ENCODE peak calls at places on chromosomes 11 and 22, in four cellular contexts. B, A, K and X are unnamed samples.
A peak's percentile ranks its signal among the peaks of the same experiment; 100 is the strongest.

GRCh38 chr11:13384837-13385417 is 78.1 kb downstream of the BTBD10 start:
- DNase-seq in B (peak; percentile 23), A (peak; percentile 25), K (peak; percentile 3), X (peak; percentile 46)

GRCh38 chr11:66178183-66178582 is 90.3 kb upstream of the RAB1B start:
- DNase-seq in K (no peak), A (no peak), B (no peak), X (no peak)

GRCh38 chr22:46661221-46661851 is 41.1 kb downstream of the GRAMD4 start:
- DNase-seq in A (no peak), B (no peak), K (no peak), X (peak; percentile 64)

GRCh38 chr11:57379732-57380131 is 1.2 kb downstream of the PRG3 start:
- DNase-seq in A (no peak), B (peak; percentile 68), K (no peak), X (no peak)

GRCh38 chr22:38124236-38124974 is 13.9 kb upstream of the BAIAP2L2 start:
- DNase-seq in B (no peak), K (no peak), A (no peak), X (no peak)

GRCh38 chr11:128521697-128522062 is 65.7 kb downstream of the ETS1 start:
- DNase-seq in K (no peak), A (no peak), B (no peak), X (no peak)

GRCh38 chr11:118635237-118635591 is 27.8 kb downstream of the PHLDB1 start:
- DNase-seq in K (no peak), B (no peak), A (no peak), X (no peak)

GRCh38 chr11:63508009-63508408 is 2.1 kb downstream of the LGALS12 start:
- DNase-seq in K (no peak), A (peak; percentile 64), B (peak; percentile 48), X (peak; percentile 54)

GRCh38 chr22:38138961-38139360 is 28.5 kb upstream of the BAIAP2L2 start:
- DNase-seq in B (no peak), A (no peak), K (no peak), X (no peak)

GRCh38 chr11:68989936-68990606 is 9.3 kb upstream of the MRGPRD start:
- DNase-seq in B (no peak), A (no peak), K (no peak), X (no peak)

GRCh38 chr11:130858215-130858614 is 58.1 kb downstream of the SNX19 start:
- DNase-seq in A (no peak), K (no peak), B (peak; percentile 79), X (no peak)

GRCh38 chr11:134124660-134125451 is 56.0 kb downstream of the JAM3 start:
- DNase-seq in B (no peak), A (no peak), K (no peak), X (no peak)

GRCh38 chr11:103338621-103339484 is 229.6 kb downstream of the DYNC2H1 start:
- DNase-seq in K (no peak), B (no peak), A (no peak), X (peak; percentile 9)

GRCh38 chr11:16783321-16783801 is 44.9 kb downstream of the C11orf58 start:
- DNase-seq in B (no peak), K (no peak), A (no peak), X (no peak)

GRCh38 chr11:108584973-108585372 is 8.6 kb downstream of the EXPH5 start:
- DNase-seq in A (no peak), K (no peak), B (no peak), X (no peak)

GRCh38 chr11:95647355-95647754 is 142.2 kb downstream of the FAM76B start:
- DNase-seq in K (no peak), A (no peak), B (no peak), X (no peak)

GRCh38 chr11:95764267-95764898 is 25.2 kb downstream of the FAM76B start:
- DNase-seq in B (peak; percentile 58), K (no peak), A (peak; percentile 47), X (peak; percentile 13)

GRCh38 chr22:23401111-23401909 is 178.8 kb downstream of the IGLL1 start:
- DNase-seq in A (no peak), B (peak; percentile 11), K (no peak), X (no peak)

GRCh38 chr11:64304032-64304315 is 1.4 kb upstream of the ESRRA start:
- DNase-seq in B (no peak), K (no peak), A (no peak), X (no peak)

GRCh38 chr11:124748481-124749338 is 3.3 kb downstream of the VSIG2 start:
- DNase-seq in B (no peak), K (no peak), A (no peak), X (no peak)

GRCh38 chr11:16086229-16086628 is 270.1 kb downstream of the SOX6 start:
- DNase-seq in K (no peak), B (no peak), A (no peak), X (no peak)

GRCh38 chr22:45424241-45424731 is 10.8 kb downstream of the RIBC2 start:
- DNase-seq in A (no peak), K (no peak), B (no peak), X (no peak)

GRCh38 chr11:46308632-46309419 is 31.4 kb downstream of the CREB3L1 start:
- DNase-seq in K (no peak), A (peak; percentile 39), B (peak; percentile 83), X (peak; percentile 91)

GRCh38 chr11:120750647-120751419 is 239.3 kb downstream of the GRIK4 start:
- DNase-seq in K (no peak), B (no peak), A (no peak), X (no peak)

GRCh38 chr11:71207996-71208774 is 44.2 kb downstream of the SHANK2 start:
- DNase-seq in A (no peak), B (no peak), K (no peak), X (no peak)

DNA sequence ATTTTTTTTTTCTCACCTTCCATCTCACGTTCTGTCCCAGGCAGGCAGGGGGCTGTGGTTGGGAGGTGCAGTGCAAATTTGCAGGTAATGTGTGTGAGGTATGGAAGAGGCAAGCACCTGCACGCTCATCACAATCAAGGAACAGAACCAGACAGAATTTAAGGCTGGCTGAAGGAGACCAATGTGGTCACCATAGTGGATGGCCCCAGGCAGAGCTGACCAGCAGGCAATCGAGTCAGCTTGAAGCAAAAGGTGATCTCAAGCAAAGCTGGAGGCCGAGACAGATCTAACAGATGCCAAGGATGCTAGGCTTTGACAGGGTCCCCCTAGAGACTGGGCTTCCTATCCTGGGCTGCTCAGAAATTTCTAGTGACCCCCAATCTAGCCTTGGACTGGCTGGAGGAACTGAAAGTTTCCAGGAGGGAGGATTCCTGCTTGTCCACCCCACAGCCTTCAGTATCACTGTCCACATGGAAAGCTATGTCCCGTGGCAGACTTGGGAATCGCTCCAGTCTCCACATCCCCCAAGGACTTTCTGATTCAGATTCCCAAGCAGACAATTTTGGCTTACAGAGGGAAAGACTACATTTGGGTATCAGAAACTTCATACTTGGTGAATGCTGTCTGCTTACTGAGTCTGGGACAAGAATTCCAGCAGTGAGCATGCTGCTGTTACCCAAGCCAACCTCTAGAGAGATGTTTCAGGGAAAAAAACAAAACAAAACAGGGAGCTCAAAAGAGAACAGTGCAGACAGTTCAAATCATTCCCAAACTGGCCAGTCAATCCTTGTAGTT is 9.0 kb upstream of the MICAL3 start:
- DNase-seq in A (no peak), K (no peak), B (no peak), X (no peak)
- TF ChIP-seq RAD21 in A (no peak), K (no peak), B (no peak), X (no peak)

DNA sequence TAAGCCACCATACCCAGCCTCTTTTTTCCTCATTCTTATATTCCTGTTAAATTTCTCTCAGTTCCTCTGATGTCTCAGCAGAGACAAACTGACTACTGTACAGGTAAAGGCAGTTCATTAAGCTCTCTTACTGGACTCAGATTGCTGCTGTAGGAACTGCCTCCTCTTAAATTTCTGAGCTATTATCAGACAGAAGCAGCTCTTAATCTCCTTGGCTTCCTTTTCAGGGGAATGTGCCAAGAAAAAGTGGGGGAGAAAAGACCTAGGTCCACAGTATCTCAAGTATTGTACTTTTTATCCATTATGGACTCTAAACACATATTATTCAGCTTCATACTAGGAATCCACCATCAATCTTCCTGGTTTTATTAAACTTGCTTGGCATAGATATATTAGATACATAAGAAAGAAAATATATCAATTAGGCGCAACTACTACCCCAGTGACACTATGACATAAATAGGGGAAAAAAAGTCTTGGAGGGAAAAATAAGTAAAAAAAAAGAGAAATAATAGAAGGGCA is 26.1 kb downstream of the MRTFA start:
- DNase-seq in A (no peak), B (no peak), K (no peak), X (no peak)
- TF ChIP-seq MYC in A (no peak), B (no peak), K (no peak), X (no peak)

DNA sequence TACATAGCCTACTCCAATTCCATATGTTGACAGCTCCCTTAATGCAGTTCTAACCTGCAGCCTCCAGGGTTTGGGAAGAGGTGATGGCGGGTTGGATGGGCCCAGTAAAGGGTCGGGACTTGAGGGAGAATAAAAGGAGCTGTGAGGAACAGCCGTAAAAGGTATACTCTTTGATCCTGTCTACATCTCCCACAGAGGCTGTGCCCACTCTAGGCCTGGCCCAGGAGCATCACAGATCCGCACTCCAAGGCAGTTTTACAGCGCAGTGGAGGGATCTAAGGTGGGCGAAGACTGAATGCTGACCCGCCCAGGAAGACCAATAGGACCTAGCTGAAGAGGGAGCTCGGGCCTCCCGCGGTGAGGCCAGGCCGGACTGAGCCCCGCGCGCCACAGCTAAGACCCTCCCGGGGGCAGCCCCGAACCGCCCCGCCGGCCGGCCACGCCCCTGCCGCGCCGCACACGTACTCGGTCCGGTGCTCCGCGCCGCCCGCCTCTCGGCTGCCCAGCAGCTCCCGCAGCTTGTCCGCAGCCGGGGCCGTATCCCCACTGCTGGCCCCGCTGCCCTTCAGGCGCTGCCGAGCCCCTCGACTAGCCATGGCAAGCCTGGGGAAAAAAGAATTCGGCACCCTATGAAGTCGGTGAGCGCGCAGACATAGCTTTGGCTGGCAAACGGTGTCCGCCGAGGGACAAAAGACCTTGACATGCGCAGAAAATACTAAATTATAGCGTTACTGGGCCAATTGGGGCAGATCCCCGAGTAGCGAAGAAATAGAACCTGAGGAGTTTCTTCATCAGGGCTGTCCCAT is at the start of gene ALG9:
- DNase-seq in A (peak; percentile 71), K (peak; percentile 56), B (peak; percentile 90), X (peak; percentile 70)
- TF ChIP-seq CEBPB in A (no peak), K (no peak), B (no peak), X (no peak)

GRCh38 chr22:20615021-20615420 is 107.6 kb downstream of the MED15 start:
- DNase-seq in K (no peak), A (no peak), B (no peak), X (no peak)
- TF ChIP-seq RAD21 in K (no peak), A (no peak), B (no peak), X (no peak)

GRCh38 chr22:42695294-42695693 is 25.4 kb downstream of the A4GALT start:
- DNase-seq in A (no peak), K (no peak), B (no peak), X (no peak)
- TF ChIP-seq MYC in A (no peak), K (no peak), B (no peak), X (no peak)

GRCh38 chr22:21646608-21647590 is 4.8 kb downstream of the SDF2L1 start:
- DNase-seq in B (peak; percentile 91), K (peak; percentile 52), A (peak; percentile 71), X (peak; percentile 72)
- TF ChIP-seq CEBPB in B (no peak), K (no peak), A (no peak), X (no peak)

GRCh38 chr22:36085476-36086169 is 57.0 kb upstream of the RBFOX2 start:
- DNase-seq in A (no peak), K (no peak), B (no peak), X (no peak)
- TF ChIP-seq RAD21 in A (no peak), K (no peak), B (no peak), X (no peak)

GRCh38 chr22:36362077-36362476 is 25.7 kb downstream of the MYH9 start:
- DNase-seq in A (no peak), K (no peak), B (no peak), X (no peak)
- TF ChIP-seq MYC in A (no peak), K (no peak), B (no peak), X (no peak)

GRCh38 chr11:975824-976223 is 50.2 kb downstream of the AP2A2 start:
- DNase-seq in A (peak; percentile 44), B (peak; percentile 56), K (no peak), X (peak; percentile 57)
- TF ChIP-seq CEBPB in A (no peak), B (no peak), K (no peak), X (no peak)